ENCODE peak calls at places on chromosomes 3 and 15, in five cellular contexts. One of them, this sample, is unnamed.
A peak's percentile ranks its signal among the peaks of the same experiment; 100 is the strongest.

GRCh38 chr15:29141908-29142747 is 127.5 kb downstream of the NSMCE3 start:
- DNase-seq in fibroblast of pulmonary artery: no peak
- DNase-seq in astrocyte of the hippocampus: no peak
- DNase-seq in IMR-90: no peak
- DNase-seq in C1 segment of cervical spinal cord: no peak
- DNase-seq in this sample: no peak

GRCh38 chr3:195117978-195118581 is 152.9 kb downstream of the XXYLT1 start:
- DNase-seq in fibroblast of pulmonary artery: no peak
- DNase-seq in astrocyte of the hippocampus: no peak
- DNase-seq in IMR-90: peak; percentile 25
- DNase-seq in C1 segment of cervical spinal cord: no peak
- DNase-seq in this sample: no peak

GRCh38 chr15:24879492-24879891 is 75.3 kb upstream of the SNRPN start:
- DNase-seq in fibroblast of pulmonary artery: no peak
- DNase-seq in astrocyte of the hippocampus: no peak
- DNase-seq in IMR-90: no peak
- DNase-seq in C1 segment of cervical spinal cord: no peak
- DNase-seq in this sample: no peak

GRCh38 chr15:34262362-34262761 is 37.5 kb downstream of the EMC4 start:
- DNase-seq in fibroblast of pulmonary artery: no peak
- DNase-seq in astrocyte of the hippocampus: no peak
- DNase-seq in IMR-90: no peak
- DNase-seq in C1 segment of cervical spinal cord: no peak
- DNase-seq in this sample: no peak

GRCh38 chr3:137174514-137174913 is 216.7 kb downstream of the IL20RB start:
- DNase-seq in fibroblast of pulmonary artery: no peak
- DNase-seq in astrocyte of the hippocampus: no peak
- DNase-seq in IMR-90: no peak
- DNase-seq in C1 segment of cervical spinal cord: no peak
- DNase-seq in this sample: no peak

GRCh38 chr3:39108309-39108708 is 829 bp downstream of the TTC21A start:
- DNase-seq in fibroblast of pulmonary artery: no peak
- DNase-seq in astrocyte of the hippocampus: no peak
- DNase-seq in IMR-90: no peak
- DNase-seq in C1 segment of cervical spinal cord: no peak
- DNase-seq in this sample: no peak

GRCh38 chr15:52558196-52558595 is 10.6 kb downstream of the ARPP19 start:
- DNase-seq in fibroblast of pulmonary artery: peak; percentile 55
- DNase-seq in astrocyte of the hippocampus: peak; percentile 78
- DNase-seq in IMR-90: peak; percentile 78
- DNase-seq in C1 segment of cervical spinal cord: no peak
- DNase-seq in this sample: peak; percentile 76

GRCh38 chr15:69315402-69316110 is 16.8 kb downstream of the PAQR5 start:
- DNase-seq in fibroblast of pulmonary artery: no peak
- DNase-seq in astrocyte of the hippocampus: no peak
- DNase-seq in IMR-90: no peak
- DNase-seq in C1 segment of cervical spinal cord: no peak
- DNase-seq in this sample: no peak

GRCh38 chr3:159787794-159788205 is 200.8 kb upstream of the IL12A start:
- DNase-seq in fibroblast of pulmonary artery: peak; percentile 74
- DNase-seq in astrocyte of the hippocampus: peak; percentile 60
- DNase-seq in IMR-90: peak; percentile 85
- DNase-seq in C1 segment of cervical spinal cord: no peak
- DNase-seq in this sample: no peak

GRCh38 chr15:40081691-40082194 is 26.9 kb downstream of the BMF start:
- DNase-seq in fibroblast of pulmonary artery: peak; percentile 86
- DNase-seq in astrocyte of the hippocampus: peak; percentile 85
- DNase-seq in IMR-90: peak; percentile 75
- DNase-seq in C1 segment of cervical spinal cord: peak; percentile 60
- DNase-seq in this sample: no peak

GRCh38 chr3:148839805-148840204 is 12.2 kb downstream of the CPB1 start:
- DNase-seq in fibroblast of pulmonary artery: no peak
- DNase-seq in astrocyte of the hippocampus: no peak
- DNase-seq in IMR-90: no peak
- DNase-seq in C1 segment of cervical spinal cord: no peak
- DNase-seq in this sample: no peak

GRCh38 chr3:112136959-112137693 is 4.1 kb upstream of the GCSAM start:
- DNase-seq in fibroblast of pulmonary artery: peak; percentile 57
- DNase-seq in astrocyte of the hippocampus: peak; percentile 53
- DNase-seq in IMR-90: peak; percentile 34
- DNase-seq in C1 segment of cervical spinal cord: peak; percentile 27
- DNase-seq in this sample: no peak

GRCh38 chr3:160226740-160227048 is 1.5 kb downstream of the C3orf80 start:
- DNase-seq in fibroblast of pulmonary artery: no peak
- DNase-seq in astrocyte of the hippocampus: no peak
- DNase-seq in IMR-90: no peak
- DNase-seq in C1 segment of cervical spinal cord: no peak
- DNase-seq in this sample: no peak

GRCh38 chr3:113695818-113696645 is at the start of gene USF3:
- DNase-seq in fibroblast of pulmonary artery: peak; percentile 56
- DNase-seq in astrocyte of the hippocampus: peak; percentile 79
- DNase-seq in IMR-90: peak; percentile 44
- DNase-seq in C1 segment of cervical spinal cord: peak; percentile 61
- DNase-seq in this sample: no peak

GRCh38 chr3:56960234-56960917 is 100.1 kb upstream of the SPATA12 start:
- DNase-seq in fibroblast of pulmonary artery: no peak
- DNase-seq in astrocyte of the hippocampus: no peak
- DNase-seq in IMR-90: no peak
- DNase-seq in C1 segment of cervical spinal cord: no peak
- DNase-seq in this sample: no peak

GRCh38 chr15:69422336-69422895 is 8.3 kb downstream of the KIF23 start:
- DNase-seq in fibroblast of pulmonary artery: no peak
- DNase-seq in astrocyte of the hippocampus: peak; percentile 68
- DNase-seq in IMR-90: no peak
- DNase-seq in C1 segment of cervical spinal cord: no peak
- DNase-seq in this sample: no peak

GRCh38 chr3:3127432-3128010 is 781 bp downstream of the TRNT1 start:
- DNase-seq in fibroblast of pulmonary artery: no peak
- DNase-seq in astrocyte of the hippocampus: peak; percentile 18
- DNase-seq in IMR-90: peak; percentile 11
- DNase-seq in C1 segment of cervical spinal cord: no peak
- DNase-seq in this sample: no peak

GRCh38 chr15:89167267-89168176 is 53.9 kb downstream of the RLBP1 start:
- DNase-seq in fibroblast of pulmonary artery: peak; percentile 66
- DNase-seq in astrocyte of the hippocampus: peak; percentile 81
- DNase-seq in IMR-90: peak; percentile 65
- DNase-seq in C1 segment of cervical spinal cord: no peak
- DNase-seq in this sample: peak; percentile 31

GRCh38 chr15:101570238-101570637 is 80.7 kb upstream of the PCSK6 start:
- DNase-seq in fibroblast of pulmonary artery: no peak
- DNase-seq in astrocyte of the hippocampus: no peak
- DNase-seq in IMR-90: no peak
- DNase-seq in C1 segment of cervical spinal cord: no peak
- DNase-seq in this sample: no peak

GRCh38 chr3:66904816-66905543 is 93.1 kb upstream of the KBTBD8 start:
- DNase-seq in fibroblast of pulmonary artery: no peak
- DNase-seq in astrocyte of the hippocampus: no peak
- DNase-seq in IMR-90: peak; percentile 1
- DNase-seq in C1 segment of cervical spinal cord: no peak
- DNase-seq in this sample: no peak

GRCh38 chr15:32844118-32844711 is 126.4 kb downstream of the GREM1 start:
- DNase-seq in fibroblast of pulmonary artery: peak; percentile 76
- DNase-seq in astrocyte of the hippocampus: peak; percentile 60
- DNase-seq in IMR-90: peak; percentile 70
- DNase-seq in C1 segment of cervical spinal cord: no peak
- DNase-seq in this sample: no peak

GRCh38 chr15:31321418-31321817 is 5.2 kb upstream of the KLF13 start:
- DNase-seq in fibroblast of pulmonary artery: no peak
- DNase-seq in astrocyte of the hippocampus: no peak
- DNase-seq in IMR-90: no peak
- DNase-seq in C1 segment of cervical spinal cord: no peak
- DNase-seq in this sample: no peak

GRCh38 chr3:195802795-195803194 is 8.9 kb downstream of the MUC4 start:
- DNase-seq in fibroblast of pulmonary artery: no peak
- DNase-seq in astrocyte of the hippocampus: no peak
- DNase-seq in IMR-90: no peak
- DNase-seq in C1 segment of cervical spinal cord: no peak
- DNase-seq in this sample: no peak

GRCh38 chr15:38842991-38843610 is 278.5 kb upstream of the RASGRP1 start:
- DNase-seq in fibroblast of pulmonary artery: peak; percentile 45
- DNase-seq in astrocyte of the hippocampus: peak; percentile 58
- DNase-seq in IMR-90: peak; percentile 28
- DNase-seq in C1 segment of cervical spinal cord: no peak
- DNase-seq in this sample: no peak

GRCh38 chr3:79297242-79297641 is 470.6 kb downstream of the ROBO1 start:
- DNase-seq in fibroblast of pulmonary artery: peak; percentile 92
- DNase-seq in astrocyte of the hippocampus: peak; percentile 77
- DNase-seq in IMR-90: peak; percentile 97
- DNase-seq in C1 segment of cervical spinal cord: no peak
- DNase-seq in this sample: no peak

GRCh38 chr15:90074023-90074422 is 28.2 kb downstream of the IDH2 start:
- DNase-seq in fibroblast of pulmonary artery: no peak
- DNase-seq in astrocyte of the hippocampus: no peak
- DNase-seq in IMR-90: no peak
- DNase-seq in C1 segment of cervical spinal cord: no peak
- DNase-seq in this sample: no peak

This sample was measured in epithelial cell of proximal tubule.